ENCODE peak calls at places on chromosomes 2 and 18, in six cellular contexts. W, J, K, X, F and L are unnamed samples.

GRCh38 chr2:16105664-16106281 is 165.4 kb downstream of the MYCN start:
- DNase-seq in W (no peak), J (peak), K (no peak), X (no peak), F (no peak), L (no peak)

GRCh38 chr18:50674307-50674706 is 114.4 kb downstream of the MAPK4 start:
- DNase-seq in W (no peak), J (no peak), K (no peak), X (no peak), F (no peak), L (no peak)

GRCh38 chr2:30684996-30685395 is 122.2 kb downstream of the CAPN13 start:
- DNase-seq in W (no peak), J (no peak), K (no peak), X (no peak), F (no peak), L (no peak)

GRCh38 chr2:84306361-84306760 is 152.7 kb downstream of the SUCLG1 start:
- DNase-seq in W (no peak), J (no peak), K (no peak), X (no peak), F (no peak), L (no peak)

GRCh38 chr2:239602290-239603282 is 201.8 kb upstream of the HDAC4 start:
- DNase-seq in W (no peak), J (no peak), K (no peak), X (no peak), F (peak), L (no peak)

GRCh38 chr2:8242734-8243133 is 439.1 kb upstream of the ID2 start:
- DNase-seq in W (no peak), J (no peak), K (no peak), X (no peak), F (no peak), L (no peak)

GRCh38 chr2:51695531-51695930 is 663.6 kb upstream of the NRXN1 start:
- DNase-seq in W (no peak), J (no peak), K (no peak), X (no peak), F (no peak), L (peak)

GRCh38 chr2:98730053-98730850 is 680 bp downstream of the MGAT4A start:
- DNase-seq in W (peak), J (peak), K (peak), X (peak), F (peak), L (no peak)

GRCh38 chr2:111957872-111958354 is 59.5 kb downstream of the MERTK start:
- DNase-seq in W (no peak), J (no peak), K (no peak), X (no peak), F (no peak), L (no peak)

GRCh38 chr2:62197609-62198236 is 1.8 kb downstream of the B3GNT2 start:
- DNase-seq in W (no peak), J (peak), K (peak), X (no peak), F (no peak), L (no peak)

GRCh38 chr2:160415991-160416390 is 77.6 kb downstream of the RBMS1 start:
- DNase-seq in W (no peak), J (no peak), K (no peak), X (no peak), F (no peak), L (no peak)

GRCh38 chr18:3511980-3512379 is 62.0 kb downstream of the TGIF1 start:
- DNase-seq in W (no peak), J (no peak), K (no peak), X (no peak), F (peak), L (peak)

GRCh38 chr2:70258532-70258875 is 567 bp downstream of the PCYOX1 start:
- DNase-seq in W (no peak), J (peak), K (peak), X (peak), F (no peak), L (no peak)

GRCh38 chr2:75090770-75091515 is 108.4 kb downstream of the TACR1 start:
- DNase-seq in W (no peak), J (no peak), K (no peak), X (no peak), F (no peak), L (no peak)

GRCh38 chr2:28683100-28683706 is 68.4 kb upstream of the PPP1CB start:
- DNase-seq in W (no peak), J (no peak), K (peak), X (no peak), F (no peak), L (peak)

GRCh38 chr2:72915907-72916742 is 1.2 kb upstream of the EMX1 start:
- DNase-seq in W (no peak), J (no peak), K (peak), X (no peak), F (no peak), L (no peak)

GRCh38 chr2:25692737-25693445 is 19.5 kb upstream of the DTNB start:
- DNase-seq in W (no peak), J (no peak), K (no peak), X (no peak), F (no peak), L (no peak)

GRCh38 chr2:112692496-112692911 is 28.3 kb upstream of the NT5DC4 start:
- DNase-seq in W (no peak), J (no peak), K (peak), X (no peak), F (peak), L (peak)

GRCh38 chr2:1814616-1815015 is 70.3 kb upstream of the PXDN start:
- DNase-seq in W (no peak), J (no peak), K (no peak), X (no peak), F (no peak), L (no peak)

GRCh38 chr2:196635156-196635555 is 4.4 kb upstream of the CCDC150 start:
- DNase-seq in W (no peak), J (no peak), K (no peak), X (no peak), F (no peak), L (no peak)

GRCh38 chr2:72913531-72914225 is 3.6 kb upstream of the EMX1 start:
- DNase-seq in W (no peak), J (no peak), K (no peak), X (no peak), F (no peak), L (no peak)

GRCh38 chr18:76979111-76979751 is 153.4 kb downstream of the MBP start:
- DNase-seq in W (no peak), J (no peak), K (no peak), X (no peak), F (no peak), L (no peak)

GRCh38 chr2:99552529-99552928 is 62.7 kb upstream of the REV1 start:
- DNase-seq in W (no peak), J (no peak), K (no peak), X (no peak), F (no peak), L (no peak)